ENCODE peak calls at places on chromosomes 16 and 17, in ten cellular contexts. A is stromal cell of bone marrow; T is bronchial epithelial cell; L is Caki2; M is kidney tubule cell; V is activated naive CD4-positive, alpha-beta T cell treated with anti-CD3 and anti-CD28 coated beads, Interleukin-2, amount 50 U/mL, for 16 hours; Z is CD8-positive, alpha-beta memory T cell; P is A172; D is EH; Q is spleen. U is an unnamed sample.

GRCh38 chr16:2194852-2195315 is 1.5 kb downstream of the CASKIN1 start:
- DNase-seq in A (no peak), T (peak), L (peak), M (peak), V (peak), Z (peak), P (peak), D (peak), Q (no peak), U (peak)

GRCh38 chr16:58022601-58023371 is 2.8 kb upstream of the MMP15 start:
- DNase-seq in A (peak), T (peak), L (peak), M (peak), V (no peak), Z (no peak), P (peak), D (peak), Q (peak), U (peak)

GRCh38 chr17:79651751-79652150 is 40.9 kb upstream of the RBFOX3 start:
- DNase-seq in A (no peak), T (no peak), L (no peak), M (no peak), V (no peak), Z (no peak), P (no peak), D (no peak), Q (no peak), U (no peak)

GRCh38 chr17:9036336-9036735 is 15.0 kb downstream of the NTN1 start:
- DNase-seq in A (no peak), T (no peak), L (no peak), M (no peak), V (no peak), Z (no peak), P (no peak), D (no peak), Q (no peak), U (no peak)

GRCh38 chr17:39143552-39144093 is 7.8 kb downstream of the PLXDC1 start:
- DNase-seq in A (no peak), T (no peak), L (no peak), M (no peak), V (no peak), Z (no peak), P (no peak), D (no peak), Q (no peak), U (no peak)

GRCh38 chr17:31499771-31500554 is 108.5 kb downstream of the RAB11FIP4 start:
- DNase-seq in A (peak), T (peak), L (peak), M (peak), V (no peak), Z (no peak), P (peak), D (peak), Q (peak), U (no peak)

GRCh38 chr16:25796239-25796638 is 104.5 kb downstream of the HS3ST4 start:
- DNase-seq in A (no peak), T (no peak), L (no peak), M (no peak), V (no peak), Z (no peak), P (no peak), D (no peak), Q (no peak), U (no peak)

GRCh38 chr17:17905036-17905320 is 67.2 kb downstream of the TOM1L2 start:
- DNase-seq in A (no peak), T (no peak), L (no peak), M (no peak), V (no peak), Z (no peak), P (no peak), D (no peak), Q (no peak), U (no peak)